ENCODE peak calls at places on chromosomes 4 and X, in seven cellular contexts. S is mammary epithelial cell, D is endothelial cell of umbilical vein, E is PC-3, I is MM.1S, G is GM12878, L is PC-9. P is an unnamed sample.

GRCh38 chr4:8939887-8940742 is 68.5 kb upstream of the HMX1 start:
- DNase-seq in S (no peak), D (no peak), E (no peak), I (no peak), G (no peak), L (no peak), P (no peak)

GRCh38 chrX:85381602-85382001 is 2.1 kb upstream of the POF1B start:
- DNase-seq in S (no peak), D (no peak), E (no peak), I (no peak), G (no peak), L (no peak), P (no peak)

GRCh38 chr4:173111031-173111430 is 57.6 kb upstream of the GALNT7 start:
- DNase-seq in S (no peak), D (no peak), E (no peak), I (no peak), G (no peak), L (no peak), P (no peak)

GRCh38 chrX:134753185-134754008 is 95.1 kb upstream of the PLAC1 start:
- DNase-seq in S (peak; percentile 19), D (peak; percentile 53), E (peak; percentile 79), I (no peak), G (no peak), L (no peak), P (no peak)

GRCh38 chr4:146165840-146166239 is 9.7 kb upstream of the LSM6 start:
- DNase-seq in S (peak; percentile 92), D (no peak), E (peak; percentile 69), I (no peak), G (no peak), L (peak; percentile 21), P (no peak)

GRCh38 chr4:6526696-6527095 is 48.3 kb upstream of the MAN2B2 start:
- DNase-seq in S (no peak), D (no peak), E (no peak), I (no peak), G (no peak), L (no peak), P (no peak)

GRCh38 chrX:27336466-27337091 is 126.6 kb downstream of the PPP4R3C start:
- DNase-seq in S (peak; percentile 16), D (peak; percentile 16), E (peak; percentile 60), I (peak; percentile 50), G (no peak), L (peak; percentile 19), P (peak; percentile 22)

GRCh38 chr4:1652088-1652487 is 32.0 kb downstream of the FAM53A start:
- DNase-seq in S (no peak), D (no peak), E (no peak), I (no peak), G (no peak), L (no peak), P (no peak)

GRCh38 chrX:155009994-155010472 is 12.5 kb downstream of the F8 start:
- DNase-seq in S (no peak), D (peak; percentile 74), E (no peak), I (no peak), G (no peak), L (no peak), P (no peak)

GRCh38 chr4:2284934-2285664 is 23.2 kb upstream of the MXD4 start:
- DNase-seq in S (peak; percentile 61), D (peak; percentile 58), E (peak; percentile 52), I (no peak), G (no peak), L (no peak), P (peak; percentile 40)

GRCh38 chr4:70903282-70903603 is 1.1 kb downstream of the MOB1B start:
- DNase-seq in S (peak; percentile 5), D (peak; percentile 63), E (peak; percentile 18), I (no peak), G (no peak), L (no peak), P (peak; percentile 27)

GRCh38 chr4:129064717-129065116 is 28.6 kb downstream of the SCLT1 start:
- DNase-seq in S (peak; percentile 19), D (no peak), E (peak; percentile 75), I (no peak), G (no peak), L (no peak), P (no peak)

GRCh38 chrX:16552546-16552945 is 97.4 kb upstream of the S100G start:
- DNase-seq in S (peak; percentile 89), D (no peak), E (peak; percentile 82), I (no peak), G (no peak), L (peak; percentile 18), P (no peak)

GRCh38 chr4:184972996-184973395 is 45.3 kb upstream of the HELT start:
- DNase-seq in S (no peak), D (no peak), E (no peak), I (no peak), G (no peak), L (no peak), P (no peak)

GRCh38 chrX:47563801-47564315 is 2.9 kb downstream of the ARAF start:
- DNase-seq in S (peak; percentile 18), D (no peak), E (peak; percentile 51), I (no peak), G (no peak), L (no peak), P (no peak)

GRCh38 chr4:87529187-87529586 is at the start of gene SPARCL1:
- DNase-seq in S (no peak), D (no peak), E (no peak), I (no peak), G (no peak), L (no peak), P (no peak)

GRCh38 chrX:120823554-120823953 is 52.1 kb downstream of the CT47B1 start:
- DNase-seq in S (no peak), D (no peak), E (peak; percentile 68), I (no peak), G (no peak), L (no peak), P (no peak)

GRCh38 chrX:49242545-49243066 is 7.3 kb downstream of the CCDC22 start:
- DNase-seq in S (no peak), D (no peak), E (peak; percentile 45), I (no peak), G (no peak), L (no peak), P (no peak)

GRCh38 chrX:45479196-45479834 is 278.6 kb upstream of the DIPK2B start:
- DNase-seq in S (peak; percentile 89), D (peak; percentile 71), E (peak; percentile 88), I (no peak), G (no peak), L (no peak), P (no peak)

GRCh38 chr4:145936142-145937020 is 2.2 kb downstream of the ZNF827 start:
- DNase-seq in S (peak; percentile 67), D (peak; percentile 79), E (peak; percentile 75), I (peak; percentile 82), G (no peak), L (peak; percentile 75), P (peak; percentile 24)

GRCh38 chr4:150164055-150164454 is 85.8 kb downstream of the DCLK2 start:
- DNase-seq in S (no peak), D (no peak), E (no peak), I (no peak), G (no peak), L (no peak), P (no peak)

GRCh38 chrX:24090300-24091200 is 35.8 kb downstream of the EIF2S3 start:
- DNase-seq in S (no peak), D (no peak), E (no peak), I (no peak), G (no peak), L (no peak), P (no peak)

GRCh38 chr4:93184093-93184492 is 644.5 kb upstream of the ATOH1 start:
- DNase-seq in S (no peak), D (no peak), E (no peak), I (no peak), G (no peak), L (no peak), P (no peak)

DNA sequence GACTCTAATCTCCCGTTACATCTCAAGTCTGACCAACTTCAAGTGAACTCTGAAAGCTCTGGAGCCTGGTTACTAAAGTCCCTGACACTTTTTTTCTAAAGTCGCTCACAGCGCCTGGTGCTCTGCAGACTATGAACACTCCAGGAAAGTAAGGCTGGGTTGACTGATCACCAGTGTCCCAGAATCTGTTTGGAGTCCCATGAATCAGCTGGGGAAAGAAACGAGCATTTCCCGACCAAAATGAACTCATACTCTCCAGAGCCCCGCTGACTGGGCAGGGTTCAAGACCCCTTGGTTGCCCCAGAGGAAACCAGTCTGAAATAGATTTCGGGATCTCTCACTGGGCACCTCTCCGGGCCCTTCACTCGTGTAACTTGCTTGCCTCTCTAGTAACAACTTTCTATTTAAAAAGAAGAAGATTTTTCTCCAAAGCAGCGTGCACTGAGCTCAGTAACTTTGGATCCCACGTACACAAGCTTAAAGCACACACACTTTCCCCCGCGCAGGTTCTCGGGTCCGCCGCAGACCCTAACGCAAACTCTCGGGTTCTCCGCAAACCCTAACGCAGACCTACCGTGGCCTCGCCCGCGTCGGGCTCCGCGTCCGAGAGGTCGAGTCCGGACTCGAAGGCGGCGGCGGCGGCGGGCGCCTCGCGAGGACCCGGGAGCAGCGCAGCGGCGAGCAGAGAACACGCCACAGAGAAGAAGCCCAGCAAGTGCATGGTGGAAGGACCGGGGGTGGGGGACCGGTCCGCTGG is 953 bp downstream of the VEGFC start:
- DNase-seq in S (peak; percentile 50), D (peak; percentile 72), E (peak; percentile 38), I (peak; percentile 43), G (no peak), L (peak; percentile 25), P (no peak)
- TF ChIP-seq EZH2 in S (no peak), D (no peak), E (no peak), I (no peak), G (no peak), L (no peak), P (no peak)

GRCh38 chr4:183073838-183074145 is 25.3 kb upstream of the WWC2 start:
- DNase-seq in S (no peak), D (no peak), E (no peak), I (no peak), G (no peak), L (no peak), P (no peak)
- TF ChIP-seq CTCF in S (no peak), D (no peak), E (no peak), I (no peak), G (no peak), L (peak; percentile 19), P (no peak)

GRCh38 chrX:153928846-153929245 is 2.8 kb upstream of the ARHGAP4 start:
- DNase-seq in S (no peak), D (no peak), E (no peak), I (no peak), G (no peak), L (no peak), P (peak; percentile 28)

GRCh38 chrX:153926863-153927685 is 1.0 kb upstream of the ARHGAP4 start:
- DNase-seq in S (peak; percentile 15), D (peak; percentile 71), E (peak; percentile 31), I (peak; percentile 86), G (peak; percentile 55), L (peak; percentile 41), P (peak; percentile 93)

GRCh38 chrX:153929576-153929975 is 3.5 kb upstream of the ARHGAP4 start:
- DNase-seq in S (no peak), D (no peak), E (no peak), I (no peak), G (no peak), L (no peak), P (no peak)

GRCh38 chrX:153927686-153927935 is 1.5 kb upstream of the ARHGAP4 start:
- DNase-seq in S (no peak), D (no peak), E (no peak), I (peak; percentile 14), G (no peak), L (no peak), P (no peak)

GRCh38 chrX:153927936-153928760 is 2.1 kb upstream of the ARHGAP4 start:
- DNase-seq in S (peak; percentile 99), D (peak; percentile 98), E (peak; percentile 97), I (peak; percentile 96), G (peak; percentile 91), L (peak; percentile 99), P (peak; percentile 96)
- H3K4me1 ChIP-seq in S (peaks cover 7% of the 10 kb centered on the region), D (peaks cover 44% of the 10 kb centered on the region), E (peaks cover 25% of the 10 kb centered on the region), I (peaks cover 11% of the 10 kb centered on the region), G (peaks cover 8% of the 10 kb centered on the region), L (peaks cover 17% of the 10 kb centered on the region), P (peaks cover 76% of the 10 kb centered on the region)

GRCh38 chr4:110621328-110621812 is 1.5 kb downstream of the PITX2 start:
- DNase-seq in S (no peak), D (no peak), E (no peak), I (no peak), G (no peak), L (no peak), P (no peak)
- TF ChIP-seq EZH2 in S (no peak), D (peak; percentile 92), E (no peak), I (no peak), G (no peak), L (no peak), P (no peak)